ENCODE peak calls at places on chromosomes 1 and 21, in four cellular contexts. R, V, E and Q are unnamed samples.

GRCh38 chr1:204742676-204743075 is 57.1 kb upstream of the LRRN2 start:
- DNase-seq in V (no peak), R (no peak), E (no peak), Q (no peak)

GRCh38 chr1:6205849-6206845 is at the start of gene RNF207:
- DNase-seq in V (peak; percentile 75), R (peak; percentile 75), E (peak; percentile 93), Q (peak; percentile 82)

GRCh38 chr1:83815348-83815747 is 183.6 kb downstream of the TTLL7 start:
- DNase-seq in E (no peak), V (no peak), R (no peak), Q (no peak)

GRCh38 chr1:198986442-198986841 is 347.6 kb downstream of the PTPRC start:
- DNase-seq in E (no peak), V (no peak), R (no peak), Q (no peak)

GRCh38 chr1:201739492-201740085 is 89.4 kb upstream of the IPO9 start:
- DNase-seq in V (peak; percentile 74), E (peak; percentile 90), R (peak; percentile 83), Q (peak; percentile 85)

GRCh38 chr21:33543505-33544129 is 779 bp downstream of the SON start:
- DNase-seq in E (no peak), R (peak; percentile 72), V (peak; percentile 71), Q (peak; percentile 92)

GRCh38 chr1:233662503-233663105 is 48.7 kb downstream of the KCNK1 start:
- DNase-seq in E (no peak), R (no peak), V (no peak), Q (no peak)

GRCh38 chr1:119987112-119987511 is 82.3 kb downstream of the NOTCH2 start:
- DNase-seq in V (no peak), E (no peak), R (no peak), Q (no peak)

GRCh38 chr1:52179073-52179472 is 37.2 kb downstream of the ZFYVE9 start:
- DNase-seq in V (no peak), R (no peak), E (no peak), Q (no peak)

GRCh38 chr1:200226268-200226968 is 183.4 kb downstream of the ZNF281 start:
- DNase-seq in V (no peak), E (no peak), R (no peak), Q (no peak)

GRCh38 chr1:36805979-36806640 is 228.2 kb downstream of the GRIK3 start:
- DNase-seq in R (no peak), E (no peak), V (no peak), Q (no peak)

GRCh38 chr1:19643602-19644419 is at the start of gene NBL1:
- DNase-seq in E (peak; percentile 55), V (peak; percentile 84), R (peak; percentile 68), Q (peak; percentile 86)

GRCh38 chr21:45253633-45254556 is 33.8 kb downstream of the POFUT2 start:
- DNase-seq in V (no peak), R (no peak), E (no peak), Q (no peak)

GRCh38 chr21:43864313-43864805 is 664 bp upstream of the AGPAT3 start:
- DNase-seq in E (peak; percentile 37), R (peak; percentile 79), V (peak; percentile 53), Q (no peak)

GRCh38 chr1:84946631-84947030 is 50.3 kb downstream of the MCOLN2 start:
- DNase-seq in V (no peak), E (no peak), R (no peak), Q (no peak)

GRCh38 chr1:62724430-62724829 is 36.2 kb upstream of the DOCK7 start:
- DNase-seq in E (no peak), R (no peak), V (no peak), Q (no peak)

GRCh38 chr1:227789042-227789880 is 26.2 kb upstream of the PRSS38 start:
- DNase-seq in V (no peak), E (no peak), R (no peak), Q (no peak)

GRCh38 chr1:8361198-8361849 is 43.4 kb downstream of the SLC45A1 start:
- DNase-seq in E (no peak), V (no peak), R (no peak), Q (peak; percentile 61)

GRCh38 chr1:78617615-78618026 is 2.6 kb upstream of the IFI44L start:
- DNase-seq in V (peak; percentile 32), E (peak; percentile 94), R (peak; percentile 62), Q (peak; percentile 76)

GRCh38 chr1:52913014-52913413 is 8.5 kb downstream of the ECHDC2 start:
- DNase-seq in E (no peak), R (no peak), V (no peak), Q (no peak)

GRCh38 chr1:165129568-165130164 is 226.8 kb downstream of the LMX1A start:
- DNase-seq in R (peak; percentile 72), E (peak; percentile 87), V (peak; percentile 38), Q (no peak)

GRCh38 chr21:37383784-37384311 is 17.3 kb downstream of the DYRK1A start:
- DNase-seq in R (no peak), E (no peak), V (no peak), Q (no peak)

GRCh38 chr21:37386151-37386550 is 19.6 kb downstream of the DYRK1A start:
- DNase-seq in V (no peak), E (no peak), R (no peak), Q (no peak)

GRCh38 chr21:37383066-37383465 is 16.5 kb downstream of the DYRK1A start:
- DNase-seq in R (no peak), E (no peak), V (no peak), Q (no peak)

GRCh38 chr21:37385179-37385765 is 18.7 kb downstream of the DYRK1A start:
- DNase-seq in V (no peak), E (no peak), R (no peak), Q (no peak)

GRCh38 chr21:37384416-37384815 is 17.8 kb downstream of the DYRK1A start:
- DNase-seq in R (no peak), E (no peak), V (no peak), Q (no peak)
- H3K9me3 ChIP-seq in R (no peaks in the 10 kb centered on the region), E (no peaks in the 10 kb centered on the region), V (peaks cover 8% of the 10 kb centered on the region), Q (no peaks in the 10 kb centered on the region)

DNA sequence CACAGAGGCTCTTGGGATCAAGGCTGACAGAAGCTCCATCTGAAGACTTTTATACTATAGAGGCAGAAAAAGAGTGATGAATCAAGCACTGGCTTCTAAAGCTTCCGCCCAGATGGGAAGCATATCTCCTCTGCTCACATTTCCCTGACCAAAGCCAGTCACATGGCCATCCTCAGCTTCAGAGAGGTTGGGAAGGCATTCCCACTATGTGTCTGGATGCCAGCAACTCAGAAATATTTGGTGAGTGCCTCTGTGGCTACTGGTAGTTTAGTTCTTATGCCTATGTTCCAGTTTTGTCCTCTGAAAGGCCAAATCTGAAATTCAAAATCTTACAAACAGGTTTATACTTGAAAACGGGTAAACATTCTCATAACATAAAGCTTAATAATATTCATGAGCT is 9.9 kb upstream of the DISC1 start:
- DNase-seq in E (no peak), R (no peak), V (no peak), Q (no peak)
- H3K27me3 ChIP-seq in E (peaks cover 10% of the 10 kb centered on the region), R (no peaks in the 10 kb centered on the region), V (no peaks in the 10 kb centered on the region), Q (no peaks in the 10 kb centered on the region)

DNA sequence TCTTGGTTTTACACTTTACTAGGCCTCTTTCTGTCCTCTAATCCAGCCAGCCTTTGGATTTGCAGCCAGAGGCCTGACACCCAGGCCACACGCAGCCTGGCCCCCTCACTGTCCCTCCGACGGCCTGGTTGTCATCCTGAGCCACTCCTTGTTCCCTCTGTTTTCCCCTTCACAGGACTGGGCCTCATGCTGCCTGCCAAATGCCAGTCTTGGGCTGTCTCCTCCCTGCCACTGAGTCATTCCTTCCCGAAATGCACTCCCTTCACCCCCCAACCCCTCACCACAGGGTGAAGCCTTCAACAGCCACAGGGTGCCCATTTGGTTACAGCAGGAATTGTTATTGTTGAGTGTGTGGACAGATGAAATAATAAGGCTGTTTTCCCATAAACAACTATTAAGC is 21.3 kb downstream of the ACOT11 start:
- DNase-seq in V (no peak), R (no peak), E (no peak), Q (peak; percentile 83)
- H3K9me3 ChIP-seq in V (no peaks in the 10 kb centered on the region), R (no peaks in the 10 kb centered on the region), E (no peaks in the 10 kb centered on the region), Q (no peaks in the 10 kb centered on the region)

DNA sequence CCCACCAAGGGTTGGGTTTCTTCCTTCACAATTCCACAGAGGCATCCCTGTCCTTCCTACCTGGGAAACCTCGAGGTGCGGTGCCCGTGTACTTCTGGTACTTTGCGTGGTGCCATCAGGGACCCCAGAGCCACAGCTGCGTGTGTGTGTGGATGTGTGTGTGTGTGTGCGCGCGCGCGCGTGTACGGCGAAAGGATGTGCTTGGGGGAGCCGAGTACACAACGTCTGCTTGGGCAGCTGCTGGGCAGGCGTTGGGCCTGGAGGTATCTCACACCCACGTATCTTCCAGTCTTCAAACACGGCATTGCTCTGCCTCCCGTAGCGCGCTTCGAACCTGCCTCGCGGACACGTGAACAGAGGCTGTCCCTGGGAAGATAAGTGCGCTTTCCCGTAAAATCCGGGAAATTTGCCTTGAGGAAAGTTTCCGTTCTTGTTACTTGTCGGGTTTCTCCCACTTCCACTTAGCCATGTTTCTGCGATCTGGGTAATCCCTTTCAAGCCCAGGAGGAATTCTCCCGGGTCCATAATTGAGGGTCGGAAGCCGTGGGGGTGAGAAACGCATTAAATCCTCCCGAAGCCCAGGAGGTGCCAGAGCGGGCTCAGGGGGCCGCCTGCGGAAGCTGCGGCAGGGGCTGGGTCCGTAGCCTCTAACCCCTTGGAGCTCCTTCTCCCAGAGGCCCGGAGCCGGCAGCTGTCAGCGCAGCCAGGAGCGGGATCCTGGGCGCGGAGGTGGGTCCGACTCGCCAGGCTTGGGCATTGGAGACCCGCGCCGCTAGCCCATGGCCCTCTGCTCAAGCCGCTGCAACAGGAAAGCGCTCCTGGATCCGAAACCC is 2.1 kb upstream of the SIM2 start:
- DNase-seq in V (no peak), R (no peak), E (no peak), Q (no peak)
- H3K27me3 ChIP-seq in V (peaks cover 100% of the 10 kb centered on the region), R (peaks cover 100% of the 10 kb centered on the region), E (peaks cover 100% of the 10 kb centered on the region), Q (no peaks in the 10 kb centered on the region)

DNA sequence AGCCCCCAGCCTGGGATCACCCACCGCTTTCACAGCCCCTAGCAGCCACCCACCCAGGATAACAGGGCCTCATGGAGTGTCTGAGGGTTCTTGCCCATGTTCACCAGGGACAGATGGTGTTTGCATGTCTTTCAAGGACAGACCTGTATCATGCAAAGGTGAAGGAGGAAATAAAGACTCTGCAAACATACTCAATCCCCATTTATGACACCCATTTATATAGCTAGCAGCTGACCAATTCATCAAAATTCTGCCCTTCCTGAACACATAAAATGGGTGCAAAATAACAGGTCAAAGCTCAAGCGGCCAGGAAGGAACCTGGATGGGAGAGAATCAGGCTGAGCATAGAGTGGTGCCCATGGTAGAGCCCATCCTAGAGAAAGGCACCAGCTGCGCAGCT is 32.8 kb upstream of the LYPD8 start:
- DNase-seq in E (no peak), R (no peak), V (no peak), Q (no peak)
- H3K9me3 ChIP-seq in E (no peaks in the 10 kb centered on the region), R (no peaks in the 10 kb centered on the region), V (no peaks in the 10 kb centered on the region), Q (no peaks in the 10 kb centered on the region)